ENCODE peak calls at places on chromosome 15, in eight cellular contexts. R, U, O, Q, C, P, Z and Y are unnamed samples.

GRCh38 chr15:57440167-57440566 is 63.9 kb downstream of the CGNL1 start:
- DNase-seq in C (no peak), P (no peak), Z (no peak), U (no peak), Q (peak), O (no peak), R (no peak), Y (no peak)

GRCh38 chr15:78438595-78439285 is 724 bp downstream of the IREB2 start:
- DNase-seq in O (peak), U (peak), C (peak), R (no peak), Z (no peak), P (no peak), Q (no peak), Y (peak)

GRCh38 chr15:62559049-62559733 is 394.1 kb upstream of the C2CD4B start:
- DNase-seq in Z (peak), C (peak), P (no peak), U (no peak), R (peak), O (peak), Q (no peak), Y (peak)

GRCh38 chr15:99424978-99425665 is 140.7 kb upstream of the MEF2A start:
- DNase-seq in P (peak), Z (peak), C (peak), R (peak), Q (peak), O (peak), U (peak), Y (peak)

GRCh38 chr15:23055316-23055715 is 15.9 kb upstream of the TUBGCP5 start:
- DNase-seq in Z (no peak), P (no peak), U (no peak), O (no peak), R (no peak), Q (no peak), C (no peak), Y (no peak)

GRCh38 chr15:73809728-73810501 is 56.8 kb upstream of the INSYN1 start:
- DNase-seq in O (no peak), U (peak), C (no peak), P (no peak), Q (no peak), Z (no peak), R (peak), Y (peak)

GRCh38 chr15:78023081-78023665 is 54.3 kb downstream of the TBC1D2B start:
- DNase-seq in Q (no peak), C (no peak), P (no peak), R (no peak), U (no peak), O (no peak), Z (no peak), Y (no peak)

GRCh38 chr15:68028137-68028771 is 25.9 kb upstream of the PIAS1 start:
- DNase-seq in Q (no peak), O (no peak), R (no peak), Z (no peak), P (no peak), C (no peak), U (peak), Y (no peak)

GRCh38 chr15:68318008-68318835 is 40.7 kb downstream of the FEM1B start:
- DNase-seq in Z (no peak), U (no peak), P (no peak), R (no peak), O (peak), C (no peak), Q (no peak), Y (no peak)

GRCh38 chr15:87619161-87619960 is 637.2 kb downstream of the NTRK3 start:
- DNase-seq in P (peak), C (no peak), Z (no peak), O (no peak), U (peak), Q (peak), R (no peak), Y (peak)

GRCh38 chr15:51234181-51234927 is 104.0 kb downstream of the CYP19A1 start:
- DNase-seq in C (no peak), Z (no peak), U (no peak), R (no peak), O (no peak), P (no peak), Q (no peak), Y (no peak)

GRCh38 chr15:67468431-67468830 is 52.5 kb upstream of the C15orf61 start:
- DNase-seq in C (no peak), O (no peak), P (no peak), U (peak), Q (no peak), Z (no peak), R (no peak), Y (no peak)

GRCh38 chr15:29045717-29046116 is 159.9 kb downstream of the APBA2 start:
- DNase-seq in C (no peak), Q (no peak), P (no peak), O (no peak), R (no peak), U (peak), Z (no peak), Y (no peak)

GRCh38 chr15:58716027-58716426 is 33.5 kb downstream of the ADAM10 start:
- DNase-seq in Z (no peak), P (no peak), O (no peak), U (no peak), C (no peak), R (no peak), Q (no peak), Y (no peak)

GRCh38 chr15:67188551-67189218 is 65.8 kb downstream of the AAGAB start:
- DNase-seq in O (peak), P (no peak), U (no peak), Q (peak), C (no peak), R (peak), Z (no peak), Y (no peak)

GRCh38 chr15:44010114-44010513 is 183.3 kb downstream of the WDR76 start:
- DNase-seq in Q (peak), O (no peak), P (no peak), U (peak), R (no peak), C (no peak), Z (no peak), Y (no peak)

GRCh38 chr15:33028495-33028894 is 166.0 kb downstream of the FMN1 start:
- DNase-seq in P (no peak), U (no peak), R (no peak), Q (no peak), C (no peak), Z (peak), O (no peak), Y (no peak)

GRCh38 chr15:51048308-51048707 is 46.4 kb downstream of the TNFAIP8L3 start:
- DNase-seq in U (no peak), P (no peak), R (no peak), Z (no peak), Q (no peak), O (no peak), C (no peak), Y (no peak)

GRCh38 chr15:27842526-27842925 is 256.6 kb downstream of the OCA2 start:
- DNase-seq in C (no peak), Z (no peak), O (no peak), P (no peak), R (no peak), Q (no peak), U (no peak), Y (peak)

GRCh38 chr15:74628199-74628598 is 12.6 kb downstream of the CLK3 start:
- DNase-seq in P (no peak), C (no peak), O (no peak), R (no peak), U (no peak), Q (no peak), Z (no peak), Y (no peak)

GRCh38 chr15:71333839-71334238 is 218.6 kb downstream of the THSD4 start:
- DNase-seq in P (no peak), U (no peak), R (no peak), O (no peak), C (no peak), Q (no peak), Z (no peak), Y (peak)

GRCh38 chr15:76866008-76866407 is 39.1 kb downstream of the SCAPER start:
- DNase-seq in Z (peak), C (no peak), U (peak), P (no peak), Q (no peak), O (no peak), R (peak), Y (no peak)

GRCh38 chr15:79602731-79603130 is 170.6 kb downstream of the MINAR1 start:
- DNase-seq in Z (no peak), U (no peak), R (no peak), C (peak), Q (no peak), O (no peak), P (no peak), Y (no peak)

GRCh38 chr15:66698318-66698961 is 3.6 kb upstream of the SMAD6 start:
- DNase-seq in R (peak), Q (no peak), O (no peak), C (peak), Z (peak), U (peak), P (peak), Y (peak)

GRCh38 chr15:91517491-91518200 is 335.9 kb upstream of the SLCO3A1 start:
- DNase-seq in Q (no peak), Z (no peak), U (peak), O (no peak), C (no peak), R (no peak), P (no peak), Y (no peak)

GRCh38 chr15:31302778-31303433 is 23.7 kb upstream of the KLF13 start:
- DNase-seq in Z (no peak), O (no peak), C (no peak), P (no peak), U (no peak), Q (no peak), R (no peak), Y (no peak)

GRCh38 chr15:72197460-72198409 is at the start of gene GRAMD2A:
- DNase-seq in O (peak), Z (peak), R (no peak), Q (no peak), P (no peak), C (peak), U (peak), Y (no peak)

GRCh38 chr15:85404156-85404921 is 23.9 kb downstream of the AKAP13 start:
- DNase-seq in U (no peak), C (peak), P (no peak), Z (no peak), R (no peak), O (no peak), Q (no peak), Y (no peak)

GRCh38 chr15:26075770-26076169 is 212.6 kb upstream of the ATP10A start:
- DNase-seq in O (no peak), R (no peak), U (no peak), C (no peak), Q (no peak), P (no peak), Z (no peak), Y (no peak)

GRCh38 chr15:88649286-88649733 is 10.5 kb downstream of the ISG20 start:
- DNase-seq in P (peak), Z (peak), O (peak), C (no peak), Q (peak), R (peak), U (peak), Y (peak)

GRCh38 chr15:62545392-62546227 is 380.5 kb upstream of the C2CD4B start:
- DNase-seq in Q (peak), U (peak), R (peak), P (peak), O (no peak), Z (no peak), C (no peak), Y (peak)

GRCh38 chr15:50315814-50316630 is 39.0 kb downstream of the GABPB1 start:
- DNase-seq in Z (no peak), U (peak), P (no peak), C (peak), O (no peak), Q (peak), R (no peak), Y (no peak)

GRCh38 chr15:100879461-100880138 is at the start of gene ALDH1A3:
- DNase-seq in P (peak), R (peak), O (no peak), C (peak), U (peak), Q (no peak), Z (peak), Y (peak)

GRCh38 chr15:79430901-79431635 is 1.1 kb upstream of the MINAR1 start:
- DNase-seq in Z (no peak), R (no peak), U (no peak), C (peak), O (no peak), Q (no peak), P (no peak), Y (no peak)

GRCh38 chr15:39685999-39686613 is 96.5 kb downstream of the FSIP1 start:
- DNase-seq in Q (peak), Z (no peak), P (no peak), R (peak), U (peak), O (no peak), C (peak), Y (no peak)

GRCh38 chr15:45401665-45402161 is 23.4 kb upstream of the GATM start:
- DNase-seq in Z (no peak), P (no peak), U (no peak), O (peak), R (peak), Q (no peak), C (no peak), Y (no peak)

GRCh38 chr15:79644091-79644490 is 212.0 kb downstream of the MINAR1 start:
- DNase-seq in Q (no peak), C (no peak), P (no peak), U (peak), R (no peak), Z (no peak), O (no peak), Y (peak)

GRCh38 chr15:63891763-63892123 is 58.0 kb upstream of the HERC1 start:
- DNase-seq in R (no peak), P (no peak), C (no peak), Z (no peak), O (no peak), Q (no peak), U (no peak), Y (no peak)

GRCh38 chr15:63892794-63893441 is 59.2 kb upstream of the HERC1 start:
- DNase-seq in P (no peak), C (no peak), R (no peak), Q (no peak), Z (no peak), U (no peak), O (no peak), Y (no peak)

GRCh38 chr15:63889831-63890230 is 56.1 kb upstream of the HERC1 start:
- DNase-seq in C (no peak), R (no peak), U (no peak), O (no peak), P (no peak), Z (no peak), Q (no peak), Y (no peak)

GRCh38 chr15:63890617-63891016 is 56.9 kb upstream of the HERC1 start:
- DNase-seq in U (no peak), O (no peak), P (no peak), Z (no peak), Q (no peak), R (no peak), C (no peak), Y (no peak)

DNA sequence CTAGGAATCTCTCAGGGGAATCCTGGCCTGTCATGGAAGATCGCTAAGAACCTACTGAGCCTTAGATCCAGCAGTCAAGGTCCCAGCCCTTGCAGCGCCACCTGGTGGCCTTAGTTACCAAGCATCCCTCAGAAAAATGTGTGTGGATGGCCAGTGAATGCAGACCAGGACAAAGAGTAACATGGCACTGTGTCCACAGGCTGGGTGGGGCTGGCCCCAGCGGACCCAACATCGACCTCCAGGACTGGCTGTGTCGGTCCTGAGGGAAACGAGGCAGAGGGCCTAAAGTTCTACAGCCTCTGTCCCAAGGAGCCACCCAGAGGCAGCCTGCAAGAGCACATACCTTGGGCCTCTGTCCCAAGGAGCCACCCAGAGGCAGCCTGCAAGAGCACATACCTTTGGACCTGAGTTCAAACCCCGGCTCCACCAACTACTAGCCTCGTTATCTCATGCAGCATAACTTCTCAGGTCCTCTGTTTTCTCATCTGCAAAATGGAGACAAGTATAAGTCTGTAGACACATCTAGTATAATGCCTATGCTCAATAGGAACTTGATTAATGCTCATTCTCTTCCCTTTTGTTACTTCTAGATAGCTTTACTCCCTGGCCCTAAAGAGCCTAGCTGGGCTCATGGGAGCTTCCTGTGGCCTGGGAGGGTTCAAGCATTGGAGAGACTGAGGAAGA is 57.5 kb upstream of the HERC1 start:
- DNase-seq in U (peak), P (peak), Q (peak), R (peak), Z (peak), C (peak), O (no peak), Y (peak)
- H3K4me3 ChIP-seq in U (no peak), P (no peak), Q (no peak), R (no peak), Z (no peak), C (no peak), O (no peak), Y (no peak)

GRCh38 chr15:53976844-53977392 is 1.3 kb upstream of the UNC13C start:
- DNase-seq in Z (no peak), C (peak), R (no peak), P (peak), Q (no peak), U (no peak), O (no peak), Y (no peak)
- H3K4me3 ChIP-seq in Z (no peak), C (no peak), R (no peak), P (no peak), Q (no peak), U (no peak), O (no peak), Y (no peak)

GRCh38 chr15:82674873-82675272 is 27.7 kb upstream of the CPEB1 start:
- DNase-seq in Z (no peak), Q (no peak), O (no peak), P (no peak), C (no peak), R (no peak), U (no peak), Y (no peak)

GRCh38 chr15:82681371-82681770 is 28.3 kb downstream of the AP3B2 start:
- DNase-seq in Q (no peak), U (no peak), P (no peak), R (no peak), C (no peak), O (peak), Z (no peak), Y (no peak)

GRCh38 chr15:82680200-82681102 is 29.2 kb downstream of the AP3B2 start:
- DNase-seq in R (no peak), O (peak), Z (no peak), C (peak), Q (no peak), P (peak), U (peak), Y (no peak)

GRCh38 chr15:82677720-82678323 is 30.7 kb upstream of the CPEB1 start:
- DNase-seq in Q (no peak), C (no peak), Z (no peak), O (no peak), U (no peak), P (no peak), R (no peak), Y (no peak)

DNA sequence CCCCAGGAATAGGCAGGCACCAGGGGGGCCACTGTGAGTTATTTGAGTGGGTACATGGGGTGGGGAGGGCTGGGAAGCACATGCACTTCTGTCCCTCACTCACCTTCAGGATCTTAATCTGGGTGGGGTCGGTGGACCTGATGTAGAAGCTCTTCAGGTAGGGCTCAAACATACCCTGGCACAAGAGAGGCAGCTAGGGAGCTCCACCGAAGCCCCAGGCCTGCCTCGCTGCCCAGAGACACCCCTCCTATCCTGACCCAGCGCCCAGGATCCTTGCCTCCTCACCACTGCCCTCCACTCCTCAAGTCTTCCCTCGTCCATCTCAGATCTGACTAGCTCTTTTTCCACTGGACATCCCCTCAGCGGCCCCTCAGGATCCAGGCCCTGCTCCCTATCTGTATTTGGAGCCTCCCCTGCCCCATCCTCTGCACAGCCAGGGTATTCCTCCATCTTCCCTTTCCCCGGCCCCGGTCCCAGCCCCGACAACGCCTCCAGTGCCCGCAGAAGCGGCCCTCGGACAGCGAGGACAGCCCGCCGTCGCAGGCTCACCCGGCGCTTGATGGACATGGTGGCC is 30.0 kb downstream of the AP3B2 start:
- DNase-seq in R (no peak), C (no peak), P (no peak), O (no peak), Q (no peak), U (no peak), Z (no peak), Y (no peak)
- H3K4me3 ChIP-seq in R (no peak), C (peak), P (peak), O (no peak), Q (no peak), U (peak), Z (peak), Y (no peak)

GRCh38 chr15:41881925-41882688 is 11.7 kb downstream of the SPTBN5 start:
- DNase-seq in U (no peak), P (peak), Q (no peak), C (peak), O (no peak), R (peak), Z (no peak), Y (no peak)
- H3K4me3 ChIP-seq in U (no peak), P (peak), Q (peak), C (no peak), O (peak), R (peak), Z (peak), Y (no peak)

GRCh38 chr15:65029736-65030208 is 333 bp upstream of the MTFMT start:
- DNase-seq in Z (no peak), C (no peak), Q (no peak), R (no peak), P (no peak), U (no peak), O (no peak), Y (no peak)

GRCh38 chr15:65028921-65029735 is at the start of gene MTFMT:
- DNase-seq in O (peak), R (peak), U (peak), Q (peak), C (peak), Z (peak), P (peak), Y (peak)

GRCh38 chr15:65026756-65027155 is 2.7 kb downstream of the MTFMT start:
- DNase-seq in C (no peak), P (no peak), Q (no peak), Z (no peak), R (no peak), U (no peak), O (no peak), Y (no peak)

GRCh38 chr15:65028338-65028737 is 1.1 kb downstream of the MTFMT start:
- DNase-seq in P (no peak), O (no peak), C (no peak), Q (no peak), Z (no peak), R (no peak), U (no peak), Y (no peak)

DNA sequence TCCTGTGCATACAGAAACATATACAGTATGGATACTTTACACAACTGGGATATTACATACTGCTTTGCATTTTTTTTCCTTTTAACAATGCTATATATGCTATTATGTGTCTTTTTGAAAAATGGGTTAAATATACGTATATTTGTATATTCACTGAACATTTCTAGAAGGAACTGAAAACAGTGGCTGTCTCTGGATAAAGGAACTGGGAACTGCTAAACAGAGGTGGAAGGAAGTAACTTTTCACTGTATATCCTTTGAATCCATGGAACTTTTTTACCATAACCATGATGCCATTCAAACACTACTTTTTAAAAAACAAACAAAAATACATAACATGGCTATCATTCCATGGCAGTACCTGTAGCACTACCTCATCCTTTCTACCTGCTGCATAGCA is 1.8 kb downstream of the MTFMT start:
- DNase-seq in O (no peak), Z (no peak), C (no peak), U (no peak), Q (no peak), P (no peak), R (no peak), Y (no peak)
- H3K4me3 ChIP-seq in O (peak), Z (no peak), C (no peak), U (no peak), Q (no peak), P (no peak), R (peak), Y (no peak)